ENCODE peak calls at places on chromosomes 12 and 14, in four cellular contexts. O is kidney tubule cell, P is T-helper 1 cell, N is GM23248. T is an unnamed sample.

GRCh38 chr12:76250256-76250655 is 98.0 kb downstream of the BBS10 start:
- DNase-seq in O (peak; percentile 73), P (no peak), N (peak; percentile 64), T (no peak)

GRCh38 chr14:99420711-99421110 is 59.9 kb downstream of the SETD3 start:
- DNase-seq in N (no peak), P (no peak), O (peak; percentile 46), T (no peak)

GRCh38 chr12:88597361-88597760 is 17.1 kb upstream of the KITLG start:
- DNase-seq in N (no peak), O (no peak), P (no peak), T (no peak)

GRCh38 chr14:67446371-67447032 is 34.5 kb upstream of the PLEK2 start:
- DNase-seq in P (no peak), O (peak; percentile 9), N (no peak), T (no peak)

GRCh38 chr12:83042441-83043215 is 355.9 kb downstream of the TMTC2 start:
- DNase-seq in N (peak; percentile 28), O (peak; percentile 4), P (no peak), T (no peak)

GRCh38 chr12:27982380-27982779 is 9.8 kb upstream of the PTHLH start:
- DNase-seq in N (peak; percentile 33), P (no peak), O (peak; percentile 7), T (no peak)

GRCh38 chr12:18139989-18140596 is 50.1 kb upstream of the RERGL start:
- DNase-seq in N (peak; percentile 59), P (peak; percentile 8), O (peak; percentile 32), T (peak; percentile 20)

GRCh38 chr14:29056167-29056566 is 289.6 kb downstream of the FOXG1 start:
- DNase-seq in P (no peak), N (no peak), O (no peak), T (no peak)

GRCh38 chr14:75911883-75912282 is 69.9 kb downstream of the TGFB3 start:
- DNase-seq in N (no peak), O (no peak), P (no peak), T (no peak)

GRCh38 chr12:78120866-78121590 is 290.3 kb downstream of the NAV3 start:
- DNase-seq in P (no peak), O (no peak), N (peak; percentile 62), T (no peak)

GRCh38 chr14:69312608-69313007 is 52.6 kb downstream of the GALNT16 start:
- DNase-seq in O (no peak), P (no peak), N (no peak), T (no peak)

GRCh38 chr12:78271546-78271945 is 440.9 kb downstream of the NAV3 start:
- DNase-seq in N (peak; percentile 33), P (no peak), O (no peak), T (no peak)

GRCh38 chr14:100778078-100778927 is 47.6 kb upstream of the MEG3 start:
- DNase-seq in O (no peak), P (no peak), N (no peak), T (no peak)

GRCh38 chr14:96705422-96706092 is 91.6 kb upstream of the VRK1 start:
- DNase-seq in N (no peak), P (no peak), O (no peak), T (no peak)

GRCh38 chr12:107684029-107684790 is 1.4 kb upstream of the PWP1 start:
- DNase-seq in N (peak; percentile 70), P (no peak), O (no peak), T (no peak)

GRCh38 chr12:120742207-120742536 is 16.5 kb downstream of the ACADS start:
- DNase-seq in N (no peak), O (no peak), P (no peak), T (no peak)

GRCh38 chr12:46774011-46774633 is 51.7 kb downstream of the SLC38A4 start:
- DNase-seq in N (peak; percentile 50), P (no peak), O (peak; percentile 55), T (no peak)

GRCh38 chr12:103841690-103842584 is 903 bp upstream of the NT5DC3 start:
- DNase-seq in N (peak; percentile 90), P (peak; percentile 30), O (peak; percentile 97), T (peak; percentile 94)

GRCh38 chr12:24012528-24012927 is 63.1 kb upstream of the SOX5 start:
- DNase-seq in N (no peak), O (no peak), P (no peak), T (no peak)

GRCh38 chr12:132116709-132117557 is 27.2 kb downstream of the DDX51 start:
- DNase-seq in O (no peak), N (no peak), P (no peak), T (no peak)

GRCh38 chr12:27142102-27142721 is 59.8 kb upstream of the C12orf71 start:
- DNase-seq in O (peak; percentile 76), N (peak; percentile 85), P (peak; percentile 55), T (peak; percentile 44)

GRCh38 chr12:49553512-49554088 is 14.3 kb downstream of the MCRS1 start:
- DNase-seq in O (peak; percentile 53), N (peak; percentile 33), P (peak; percentile 37), T (peak; percentile 46)

GRCh38 chr12:29589852-29590251 is 92.4 kb upstream of the OVCH1 start:
- DNase-seq in N (no peak), P (no peak), O (no peak), T (no peak)